ENCODE peak calls at places on chromosome 12, in five cellular contexts. K is bronchial epithelial cell, F is lung, R is left lung, N is ovary. B is an unnamed sample.
A peak's percentile ranks its signal among the peaks of the same experiment; 100 is the strongest.

GRCh38 chr12:22082190-22082701 is 36.2 kb downstream of the CMAS start:
- DNase-seq in F (no peak), N (no peak), K (no peak), R (no peak), B (no peak)

GRCh38 chr12:56104815-56105476 is 587 bp downstream of the PA2G4 start:
- DNase-seq in F (no peak), N (peak; percentile 38), R (peak; percentile 84), K (no peak), B (peak; percentile 21)

GRCh38 chr12:105846331-105846730 is 292.4 kb downstream of the NUAK1 start:
- DNase-seq in R (no peak), F (no peak), N (no peak), K (no peak), B (no peak)

GRCh38 chr12:108475396-108475795 is 39.7 kb upstream of the FICD start:
- DNase-seq in F (no peak), K (no peak), N (no peak), R (no peak), B (no peak)

GRCh38 chr12:4564819-4565218 is 2.8 kb downstream of the DYRK4 start:
- DNase-seq in N (no peak), K (no peak), R (no peak), F (no peak), B (no peak)

GRCh38 chr12:49762468-49762847 is 21.1 kb downstream of the TMBIM6 start:
- DNase-seq in R (no peak), F (no peak), N (no peak), K (no peak), B (no peak)

GRCh38 chr12:122960193-122960569 is 6.1 kb downstream of the ABCB9 start:
- DNase-seq in F (no peak), K (no peak), N (no peak), R (no peak), B (no peak)

GRCh38 chr12:71972441-71973074 is 33.9 kb downstream of the TPH2 start:
- DNase-seq in F (no peak), R (no peak), N (no peak), K (no peak), B (peak; percentile 6)

GRCh38 chr12:72273851-72274284 is 1.7 kb downstream of the TRHDE start:
- DNase-seq in N (peak; percentile 38), K (no peak), R (peak; percentile 48), F (no peak), B (no peak)

GRCh38 chr12:101935769-101936741 is 58.7 kb downstream of the DRAM1 start:
- DNase-seq in N (peak; percentile 58), R (no peak), K (peak; percentile 99), F (no peak), B (peak; percentile 91)

GRCh38 chr12:130236421-130236820 is 74.2 kb downstream of the FZD10 start:
- DNase-seq in R (no peak), N (no peak), F (no peak), K (no peak), B (no peak)

GRCh38 chr12:78096909-78097597 is 266.4 kb downstream of the NAV3 start:
- DNase-seq in R (no peak), N (peak; percentile 21), F (no peak), K (no peak), B (no peak)

GRCh38 chr12:11584213-11584855 is 65.1 kb upstream of the ETV6 start:
- DNase-seq in R (no peak), K (no peak), N (no peak), F (no peak), B (peak; percentile 70)

GRCh38 chr12:111687255-111687654 is 1.4 kb downstream of the ACAD10 start:
- DNase-seq in N (no peak), R (no peak), F (no peak), K (peak; percentile 4), B (peak; percentile 26)

GRCh38 chr12:109844091-109844490 is 10.9 kb upstream of the TRPV4 start:
- DNase-seq in F (no peak), N (no peak), K (no peak), R (peak; percentile 13), B (no peak)

GRCh38 chr12:40002178-40003169 is 103.4 kb downstream of the SLC2A13 start:
- DNase-seq in N (no peak), F (no peak), K (no peak), R (no peak), B (no peak)

GRCh38 chr12:46710125-46710743 is 115.6 kb downstream of the SLC38A4 start:
- DNase-seq in N (no peak), K (no peak), F (no peak), R (peak; percentile 26), B (no peak)

GRCh38 chr12:6613776-6614512 is 6.8 kb upstream of the CHD4 start:
- DNase-seq in R (peak; percentile 91), K (peak; percentile 79), N (peak; percentile 97), F (peak; percentile 86), B (peak; percentile 86)

GRCh38 chr12:70386771-70387170 is 20.7 kb downstream of the KCNMB4 start:
- DNase-seq in N (no peak), K (no peak), R (no peak), F (no peak), B (no peak)

GRCh38 chr12:70393787-70394519 is 27.9 kb downstream of the KCNMB4 start:
- DNase-seq in F (no peak), R (no peak), K (peak; percentile 39), N (no peak), B (peak; percentile 65)

GRCh38 chr12:70383886-70384285 is 17.8 kb downstream of the KCNMB4 start:
- DNase-seq in N (no peak), F (no peak), K (no peak), R (no peak), B (no peak)

GRCh38 chr12:70389678-70390077 is 23.6 kb downstream of the KCNMB4 start:
- DNase-seq in R (no peak), N (no peak), K (no peak), F (no peak), B (no peak)
- TF ChIP-seq CTCF in R (no peak), N (no peak), K (no peak), F (no peak), B (no peak)

DNA sequence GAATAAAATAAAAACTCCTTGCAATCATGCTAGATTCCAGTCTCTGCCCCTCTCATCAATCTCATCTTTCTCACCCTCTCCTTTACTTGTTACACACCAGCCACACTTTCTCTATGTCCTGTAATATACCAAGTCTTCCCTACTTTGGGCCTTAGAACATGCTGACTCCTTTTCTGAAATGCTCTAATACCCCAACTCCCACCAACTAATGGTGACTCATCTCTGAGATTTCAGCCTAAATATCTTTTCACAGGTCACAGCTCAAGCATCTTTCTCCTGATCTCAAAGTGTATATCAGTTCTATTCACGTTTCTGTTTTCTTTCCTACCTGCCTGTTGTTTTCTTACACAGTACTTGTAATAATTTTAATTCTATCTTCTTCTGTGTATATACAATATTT is 378.9 kb upstream of the PRICKLE1 start:
- DNase-seq in K (no peak), F (no peak), R (no peak), N (no peak), B (no peak)
- TF ChIP-seq CTCF in K (no peak), F (no peak), R (no peak), N (no peak), B (no peak)

GRCh38 chr12:90253674-90254181 is 545.1 kb upstream of the ATP2B1 start:
- DNase-seq in R (peak; percentile 71), N (peak; percentile 24), K (peak; percentile 97), F (peak; percentile 43), B (peak; percentile 92)
- TF ChIP-seq CTCF in R (no peak), N (no peak), K (peak; percentile 35), F (no peak), B (peak; percentile 16)

DNA sequence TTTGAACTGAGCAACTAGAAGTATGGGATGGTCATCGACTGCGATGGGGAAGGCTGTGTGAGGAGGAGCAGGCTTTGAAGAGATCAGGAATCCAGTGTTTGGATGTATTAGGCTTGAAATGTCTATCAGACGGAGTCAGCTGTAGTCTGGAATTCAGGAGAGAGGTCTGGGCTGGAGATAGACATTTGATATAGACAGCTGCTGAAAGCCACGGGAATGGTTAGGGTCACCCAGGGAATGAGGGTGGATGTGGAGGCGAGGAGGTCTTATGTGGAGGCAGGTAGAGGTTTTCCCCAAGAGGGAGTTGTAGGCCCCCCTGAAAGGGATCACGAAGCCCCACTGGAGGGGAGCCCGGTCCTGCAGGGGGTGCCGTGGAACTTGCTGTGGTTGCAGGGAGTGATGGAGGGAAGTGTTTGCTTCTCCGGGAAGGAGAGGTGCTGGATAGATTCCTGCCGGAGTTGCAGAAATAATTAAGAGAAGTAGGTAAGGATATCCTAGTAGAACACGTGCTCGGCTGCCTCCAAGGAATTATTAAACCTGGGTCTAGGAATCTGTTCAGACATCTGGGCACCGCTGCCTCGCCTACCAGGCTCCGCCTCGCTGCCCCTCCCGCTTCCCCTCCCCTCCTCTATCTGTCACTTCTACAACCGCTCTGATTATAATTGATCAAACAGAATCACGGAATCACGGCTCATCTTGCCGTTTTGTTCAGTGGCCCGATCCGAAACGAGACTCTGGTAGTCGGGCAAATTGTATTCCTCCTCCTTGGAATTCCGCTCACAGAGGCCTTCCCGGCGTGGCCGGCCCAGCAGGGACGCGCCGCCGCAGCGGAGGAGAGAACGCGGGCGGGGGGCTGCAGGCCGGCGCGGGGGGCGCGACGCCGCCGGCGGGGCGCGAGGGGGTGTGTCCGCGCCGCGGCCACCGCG is 824 bp upstream of the CACNA1C start:
- DNase-seq in N (no peak), F (no peak), R (no peak), K (no peak), B (no peak)
- TF ChIP-seq CTCF in N (no peak), F (no peak), R (no peak), K (no peak), B (no peak)